ENCODE peak calls at places on chromosome X, in five cellular contexts. R is PC-3, X is GM12878, L is endodermal cell, Q is MM.1S. Z is an unnamed sample. For H3K4me1, the result is how much of the 10 kb centered on the place peaks cover.

GRCh38 chrX:74940414-74940813 is 15.2 kb upstream of the NEXMIF start:
- DNase-seq in X (no peak), Q (no peak), R (no peak), L (no peak), Z (no peak)

GRCh38 chrX:134525086-134525792 is 65.3 kb downstream of the HPRT1 start:
- DNase-seq in Q (no peak), L (no peak), R (peak), X (no peak), Z (no peak)

GRCh38 chrX:152108527-152108926 is 29.9 kb downstream of the MAGEA10 start:
- DNase-seq in X (no peak), Q (no peak), R (no peak), L (no peak), Z (no peak)

GRCh38 chrX:7071390-7071789 is 76.1 kb upstream of the STS start:
- DNase-seq in R (no peak), L (no peak), X (no peak), Q (no peak), Z (no peak)

GRCh38 chrX:111041018-111041462 is 55.0 kb upstream of the PAK3 start:
- DNase-seq in R (peak), X (no peak), Q (no peak), L (no peak), Z (no peak)

GRCh38 chrX:37509349-37509748 is 62.1 kb upstream of the LANCL3 start:
- DNase-seq in R (peak), X (no peak), Q (peak), L (peak), Z (no peak)

GRCh38 chrX:25015486-25016360 is at the start of gene ARX:
- DNase-seq in R (no peak), X (no peak), L (peak), Q (no peak), Z (no peak)

GRCh38 chrX:12741416-12741815 is 49.8 kb upstream of the PRPS2 start:
- DNase-seq in Q (no peak), R (peak), X (no peak), L (no peak), Z (no peak)

GRCh38 chrX:70452143-70452733 is 7.6 kb downstream of the DLG3 start:
- DNase-seq in L (peak), Q (peak), R (peak), X (no peak), Z (peak)

GRCh38 chrX:17860811-17861495 is at the start of gene RAI2:
- DNase-seq in R (no peak), L (peak), X (no peak), Q (no peak), Z (peak)

GRCh38 chrX:148133099-148133725 is 152.1 kb downstream of the FMR1NB start:
- DNase-seq in R (no peak), Q (peak), L (no peak), X (no peak), Z (no peak)

GRCh38 chrX:121254336-121254735 is 206.9 kb downstream of the GLUD2 start:
- DNase-seq in X (no peak), Q (no peak), R (peak), L (peak), Z (no peak)

GRCh38 chrX:103818844-103819243 is 13.2 kb downstream of the RAB9B start:
- DNase-seq in L (no peak), X (no peak), R (no peak), Q (no peak), Z (no peak)

GRCh38 chrX:53440631-53441517 is 6.7 kb upstream of the HSD17B10 start:
- DNase-seq in R (peak), X (no peak), L (peak), Q (no peak), Z (peak)

GRCh38 chrX:107675365-107675654 is 47.0 kb downstream of the PRPS1 start:
- DNase-seq in X (no peak), R (no peak), Q (no peak), L (no peak), Z (no peak)

GRCh38 chrX:107674480-107675364 is 46.4 kb downstream of the PRPS1 start:
- DNase-seq in R (no peak), L (peak), X (no peak), Q (peak), Z (peak)

GRCh38 chrX:107672955-107673378 is 44.7 kb downstream of the PRPS1 start:
- DNase-seq in R (peak), L (peak), X (no peak), Q (peak), Z (peak)

GRCh38 chrX:107673933-107674479 is 45.7 kb downstream of the PRPS1 start:
- DNase-seq in R (no peak), L (peak), Q (peak), X (peak), Z (peak)

DNA sequence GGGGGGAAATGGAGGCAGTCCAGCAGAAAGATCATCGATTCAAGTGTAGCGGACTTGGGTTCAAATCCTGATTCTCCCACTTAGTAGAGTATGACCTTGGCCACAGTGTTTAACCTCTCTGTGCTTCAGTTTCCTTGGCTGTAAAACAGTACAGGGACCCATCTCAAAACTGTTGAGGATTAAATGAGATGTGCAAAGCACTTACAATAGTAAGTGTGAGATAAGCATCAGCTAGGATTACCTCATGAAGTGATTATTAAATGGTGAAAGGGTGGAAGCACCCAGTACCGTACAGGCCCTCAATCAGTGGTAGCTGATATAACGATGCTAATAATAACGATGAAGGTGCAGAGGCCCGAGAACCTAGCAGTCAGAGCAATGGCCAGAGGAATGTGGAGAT is 45.1 kb downstream of the PRPS1 start:
- DNase-seq in R (no peak), Q (no peak), L (no peak), X (no peak), Z (no peak)
- H3K9ac ChIP-seq in R (peak), Q (peak), L (no peak), X (no peak), Z (peak)

GRCh38 chrX:153725832-153726285 is 1.2 kb downstream of the ABCD1 start:
- DNase-seq in X (no peak), Q (no peak), R (peak), L (no peak), Z (peak)

GRCh38 chrX:153724252-153725038 is at the start of the genes ABCD1 and BCAP31:
- DNase-seq in X (peak), R (peak), L (peak), Q (peak), Z (peak)

GRCh38 chrX:153725039-153725831 is 579 bp downstream of the ABCD1 start:
- DNase-seq in X (no peak), Q (no peak), R (peak), L (peak), Z (peak)

GRCh38 chrX:153722704-153723350 is 1.4 kb downstream of the BCAP31 start:
- DNase-seq in R (peak), X (no peak), Q (no peak), L (no peak), Z (peak)

DNA sequence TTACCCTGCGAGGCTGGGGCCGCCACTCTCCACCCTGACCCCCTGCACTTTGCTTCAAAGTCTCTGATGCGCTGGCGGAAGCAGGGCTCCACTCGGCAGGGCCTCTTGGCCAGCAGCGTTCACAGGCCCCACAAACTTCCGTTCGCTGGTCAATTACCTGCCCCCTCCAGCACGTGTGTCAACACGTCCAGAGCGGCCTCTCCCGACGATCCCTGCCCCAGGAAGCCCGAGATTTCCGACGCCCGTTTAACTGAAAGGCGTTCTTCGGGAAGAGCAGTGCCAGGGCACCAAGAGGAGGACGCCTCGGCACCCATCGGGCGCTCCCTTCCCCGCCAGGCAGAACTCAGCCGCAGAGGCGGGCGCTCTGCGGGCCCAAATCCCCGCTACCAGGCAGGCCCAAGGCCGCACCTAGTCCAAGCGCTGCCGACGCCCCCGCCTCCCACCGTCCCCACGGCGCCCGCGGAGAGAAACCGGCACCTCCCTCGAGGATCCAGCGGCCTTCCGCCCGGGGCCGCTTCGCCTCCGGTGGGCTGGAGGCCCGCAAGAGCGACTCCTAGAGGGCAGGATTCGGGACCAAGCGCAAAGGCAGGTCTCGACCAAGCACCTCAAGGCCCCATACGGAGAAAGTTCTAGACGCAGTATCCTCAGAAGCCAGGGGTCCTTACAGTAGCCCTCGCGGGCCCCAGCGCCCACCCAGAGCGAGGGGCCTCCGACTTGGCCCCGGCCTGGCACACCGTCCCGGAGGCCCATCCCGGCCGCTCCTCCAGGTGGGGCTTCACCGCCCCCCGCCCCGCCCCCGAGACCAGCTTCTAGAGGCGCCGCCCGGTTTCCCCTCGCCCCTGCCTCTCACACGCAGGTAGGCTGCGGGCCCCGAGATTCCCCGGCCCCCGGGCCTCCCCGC is 586 bp downstream of the BCAP31 start:
- DNase-seq in Q (peak), X (no peak), L (peak), R (peak), Z (peak)
- H3K4me1 ChIP-seq in Q (under half), X (under half), L (under half), R (under half), Z (under half)

GRCh38 chrX:39112143-39112542 is 310.9 kb downstream of the MID1IP1 start:
- DNase-seq in L (no peak), Q (no peak), X (no peak), R (peak), Z (no peak)
- H3K27ac ChIP-seq in L (no peak), Q (no peak), X (no peak), R (no peak), Z (no peak)

DNA sequence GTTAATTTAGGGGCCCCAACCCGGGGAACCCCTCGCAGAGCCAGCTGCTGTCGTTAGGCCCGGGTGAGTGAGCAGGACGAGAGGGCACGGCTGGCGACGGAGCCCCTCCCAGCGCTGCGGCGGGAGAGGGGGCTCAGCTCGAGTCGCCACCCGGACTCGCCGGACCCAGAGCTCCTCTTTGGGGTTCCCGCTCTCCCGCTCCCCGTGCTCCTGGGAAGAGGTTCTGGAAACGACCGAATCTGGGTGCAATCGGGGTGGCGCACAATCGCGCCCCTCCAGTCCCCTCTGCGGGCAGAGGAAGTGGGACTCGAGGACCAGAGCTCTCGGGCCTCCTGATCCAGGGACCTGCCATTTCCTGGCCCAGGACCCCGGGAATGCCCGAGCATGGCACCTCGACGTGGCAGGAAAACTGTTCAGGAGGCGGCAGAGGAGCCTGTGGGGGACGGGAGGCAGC is 37.3 kb upstream of the ARAF start:
- DNase-seq in R (no peak), Q (no peak), L (no peak), X (no peak), Z (peak)
- H3K9ac ChIP-seq in R (peak), Q (peak), L (no peak), X (peak), Z (no peak)